ENCODE peak calls at places on chromosomes 5 and 9, in six cellular contexts. One of them, this sample, is unnamed.

GRCh38 chr9:117074782-117075510 is 339.9 kb downstream of the ASTN2 start:
- DNase-seq in fibroblast of lung: no peak
- DNase-seq in WERI-Rb-1: peak; percentile 92
- DNase-seq in esophagus squamous epithelium: no peak
- DNase-seq in testis: no peak
- DNase-seq in BJ: no peak
- DNase-seq in this sample: no peak

GRCh38 chr9:38278457-38278856 is 114.0 kb upstream of the ALDH1B1 start:
- DNase-seq in esophagus squamous epithelium: no peak
- DNase-seq in fibroblast of lung: no peak
- DNase-seq in testis: no peak
- DNase-seq in WERI-Rb-1: no peak
- DNase-seq in BJ: no peak
- DNase-seq in this sample: no peak

GRCh38 chr5:177610770-177611445 is 11.0 kb downstream of the B4GALT7 start:
- DNase-seq in WERI-Rb-1: no peak
- DNase-seq in testis: no peak
- DNase-seq in BJ: no peak
- DNase-seq in fibroblast of lung: no peak
- DNase-seq in esophagus squamous epithelium: no peak
- DNase-seq in this sample: no peak

GRCh38 chr5:93311825-93312224 is 269.2 kb downstream of the NR2F1-AS1 start:
- DNase-seq in testis: peak; percentile 58
- DNase-seq in BJ: no peak
- DNase-seq in esophagus squamous epithelium: no peak
- DNase-seq in fibroblast of lung: peak; percentile 52
- DNase-seq in WERI-Rb-1: no peak
- DNase-seq in this sample: no peak

GRCh38 chr5:173706700-173707099 is 90.2 kb upstream of the BOD1 start:
- DNase-seq in WERI-Rb-1: no peak
- DNase-seq in fibroblast of lung: no peak
- DNase-seq in testis: no peak
- DNase-seq in BJ: no peak
- DNase-seq in esophagus squamous epithelium: no peak
- DNase-seq in this sample: no peak

GRCh38 chr9:109198736-109199384 is 31.8 kb upstream of the FRRS1L start:
- DNase-seq in BJ: no peak
- DNase-seq in WERI-Rb-1: no peak
- DNase-seq in fibroblast of lung: no peak
- DNase-seq in testis: no peak
- DNase-seq in esophagus squamous epithelium: no peak
- DNase-seq in this sample: no peak

GRCh38 chr9:36961568-36962360 is 72.3 kb downstream of the PAX5 start:
- DNase-seq in BJ: no peak
- DNase-seq in testis: no peak
- DNase-seq in esophagus squamous epithelium: no peak
- DNase-seq in WERI-Rb-1: peak; percentile 67
- DNase-seq in fibroblast of lung: peak; percentile 14
- DNase-seq in this sample: no peak

GRCh38 chr5:172418847-172419810 is 35.2 kb downstream of the SH3PXD2B start:
- DNase-seq in BJ: no peak
- DNase-seq in esophagus squamous epithelium: no peak
- DNase-seq in fibroblast of lung: no peak
- DNase-seq in testis: no peak
- DNase-seq in WERI-Rb-1: peak; percentile 70
- DNase-seq in this sample: no peak

GRCh38 chr9:93917121-93917853 is 37.9 kb downstream of the BARX1 start:
- DNase-seq in fibroblast of lung: no peak
- DNase-seq in WERI-Rb-1: no peak
- DNase-seq in esophagus squamous epithelium: no peak
- DNase-seq in testis: no peak
- DNase-seq in BJ: no peak
- DNase-seq in this sample: no peak

GRCh38 chr9:88966894-88967676 is 24.2 kb upstream of the S1PR3 start:
- DNase-seq in testis: peak; percentile 9
- DNase-seq in BJ: no peak
- DNase-seq in WERI-Rb-1: peak; percentile 30
- DNase-seq in esophagus squamous epithelium: no peak
- DNase-seq in fibroblast of lung: no peak
- DNase-seq in this sample: no peak

GRCh38 chr5:77851229-77852067 is 75.3 kb upstream of the TBCA start:
- DNase-seq in WERI-Rb-1: no peak
- DNase-seq in fibroblast of lung: peak; percentile 40
- DNase-seq in BJ: no peak
- DNase-seq in testis: peak; percentile 31
- DNase-seq in esophagus squamous epithelium: no peak
- DNase-seq in this sample: no peak

GRCh38 chr5:95923918-95924559 is 37.6 kb downstream of the ELL2 start:
- DNase-seq in BJ: no peak
- DNase-seq in WERI-Rb-1: no peak
- DNase-seq in testis: no peak
- DNase-seq in fibroblast of lung: no peak
- DNase-seq in esophagus squamous epithelium: no peak
- DNase-seq in this sample: no peak

GRCh38 chr9:110254500-110254899 is 1.8 kb downstream of the TXN start:
- DNase-seq in fibroblast of lung: no peak
- DNase-seq in WERI-Rb-1: no peak
- DNase-seq in testis: no peak
- DNase-seq in esophagus squamous epithelium: no peak
- DNase-seq in BJ: no peak
- DNase-seq in this sample: no peak
- H3K4me3 ChIP-seq in fibroblast of lung: peak overlapping the region; percentile 84
- H3K4me3 ChIP-seq in WERI-Rb-1: no peak overlapping the region
- H3K4me3 ChIP-seq in testis: no peak overlapping the region
- H3K4me3 ChIP-seq in esophagus squamous epithelium: peak overlapping the region; percentile 76
- H3K4me3 ChIP-seq in BJ: peak overlapping the region; percentile 90
- H3K4me3 ChIP-seq in this sample: peak overlapping the region; percentile 83

GRCh38 chr9:115590016-115590415 is 472.1 kb upstream of the TNC start:
- DNase-seq in testis: peak; percentile 36
- DNase-seq in WERI-Rb-1: no peak
- DNase-seq in esophagus squamous epithelium: no peak
- DNase-seq in fibroblast of lung: peak; percentile 95
- DNase-seq in BJ: peak; percentile 68
- DNase-seq in this sample: peak; percentile 81

GRCh38 chr9:115591584-115591984 is 473.6 kb upstream of the TNC start:
- DNase-seq in testis: peak; percentile 55
- DNase-seq in fibroblast of lung: peak; percentile 100
- DNase-seq in BJ: peak; percentile 96
- DNase-seq in WERI-Rb-1: peak; percentile 76
- DNase-seq in esophagus squamous epithelium: no peak
- DNase-seq in this sample: peak; percentile 95

GRCh38 chr9:115587310-115587709 is 469.4 kb upstream of the TNC start:
- DNase-seq in BJ: no peak
- DNase-seq in WERI-Rb-1: no peak
- DNase-seq in testis: no peak
- DNase-seq in fibroblast of lung: no peak
- DNase-seq in esophagus squamous epithelium: no peak
- DNase-seq in this sample: no peak
- TF ChIP-seq CTCF in BJ: no peak
- TF ChIP-seq CTCF in WERI-Rb-1: no peak
- TF ChIP-seq CTCF in testis: no peak
- TF ChIP-seq CTCF in fibroblast of lung: no peak
- TF ChIP-seq CTCF in esophagus squamous epithelium: no peak
- TF ChIP-seq CTCF in this sample: no peak

DNA sequence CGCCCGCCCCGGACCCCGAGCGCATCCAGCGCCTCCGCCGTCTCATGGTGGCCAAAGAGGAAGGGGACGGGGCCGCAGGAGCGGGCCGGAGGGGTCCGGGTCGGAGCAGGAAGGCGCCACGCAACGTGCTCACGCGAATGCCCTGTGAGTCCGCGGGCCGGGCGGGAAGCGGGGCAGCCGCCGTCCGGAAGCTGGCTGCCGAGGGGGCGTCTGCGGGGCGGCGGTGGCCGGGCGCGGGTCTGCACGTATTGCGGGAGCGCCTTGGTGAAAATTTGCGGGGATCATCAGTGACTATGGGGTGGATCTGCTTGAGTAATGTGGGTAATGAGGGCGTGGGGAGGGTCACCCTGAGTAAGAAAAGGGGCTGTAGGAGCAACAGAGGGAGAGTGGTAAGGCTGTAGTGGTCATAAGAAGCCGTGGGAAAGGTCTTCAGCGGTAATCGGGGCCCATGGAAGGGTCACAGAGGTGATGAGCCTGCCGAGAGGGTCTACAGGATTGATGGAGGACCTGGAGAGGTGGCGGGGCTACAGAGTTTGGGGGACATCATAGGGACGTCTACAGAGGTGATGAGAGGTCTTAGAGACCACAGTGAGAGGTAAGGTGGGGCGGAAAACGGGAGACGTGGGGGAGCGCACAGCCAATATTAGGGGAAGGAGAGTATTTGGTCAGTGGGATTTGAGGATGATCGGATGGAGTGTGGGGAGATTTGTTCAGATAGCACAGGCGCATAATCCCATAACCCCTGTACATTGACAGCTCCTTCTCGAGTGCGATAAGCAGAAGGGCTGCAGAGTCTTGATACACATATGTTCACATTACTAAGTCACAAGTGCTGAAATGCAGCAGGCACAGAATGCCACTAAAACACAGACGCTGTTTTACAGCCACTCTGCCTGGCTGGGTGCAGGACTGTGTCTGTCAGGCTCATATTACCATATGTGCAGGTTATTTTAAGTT is 821 bp downstream of the LSM11 start:
- DNase-seq in BJ: no peak
- DNase-seq in fibroblast of lung: peak; percentile 13
- DNase-seq in WERI-Rb-1: peak; percentile 30
- DNase-seq in testis: no peak
- DNase-seq in esophagus squamous epithelium: no peak
- DNase-seq in this sample: no peak
- H3K4me3 ChIP-seq in BJ: peak overlapping the region; percentile 70
- H3K4me3 ChIP-seq in fibroblast of lung: peak overlapping the region; percentile 82
- H3K4me3 ChIP-seq in WERI-Rb-1: peak overlapping the region; percentile 64
- H3K4me3 ChIP-seq in testis: peak overlapping the region; percentile 86
- H3K4me3 ChIP-seq in esophagus squamous epithelium: peak overlapping the region; percentile 66
- H3K4me3 ChIP-seq in this sample: peak overlapping the region; percentile 82

GRCh38 chr9:17761984-17762676 is 183.3 kb downstream of the SH3GL2 start:
- DNase-seq in WERI-Rb-1: no peak
- DNase-seq in BJ: no peak
- DNase-seq in fibroblast of lung: no peak
- DNase-seq in testis: no peak
- DNase-seq in esophagus squamous epithelium: no peak
- DNase-seq in this sample: no peak
- TF ChIP-seq CTCF in WERI-Rb-1: no peak
- TF ChIP-seq CTCF in BJ: no peak
- TF ChIP-seq CTCF in fibroblast of lung: no peak
- TF ChIP-seq CTCF in testis: no peak
- TF ChIP-seq CTCF in esophagus squamous epithelium: no peak
- TF ChIP-seq CTCF in this sample: no peak

DNA sequence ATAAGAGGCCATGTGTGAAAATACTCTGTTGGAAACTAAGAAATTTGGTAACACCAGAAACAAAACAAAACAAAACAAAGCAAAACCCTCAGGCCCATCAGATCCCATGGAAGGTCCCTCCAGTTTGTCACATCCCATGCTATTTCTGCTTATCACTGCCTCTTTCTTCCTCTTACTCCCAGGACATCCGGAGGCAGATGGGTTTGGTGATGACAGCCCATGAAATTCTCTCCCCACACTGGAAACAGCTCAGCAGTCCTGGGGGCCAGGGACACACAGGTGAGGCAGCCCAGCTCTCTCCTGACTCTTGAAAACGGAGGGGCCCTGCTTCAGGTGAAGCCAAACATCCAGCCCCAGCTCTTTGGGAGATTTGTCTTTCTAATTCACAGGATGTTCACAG is 63.2 kb downstream of the NRG2 start:
- DNase-seq in fibroblast of lung: no peak
- DNase-seq in BJ: no peak
- DNase-seq in testis: no peak
- DNase-seq in esophagus squamous epithelium: no peak
- DNase-seq in WERI-Rb-1: no peak
- DNase-seq in this sample: no peak
- H3K4me3 ChIP-seq in fibroblast of lung: no peak overlapping the region
- H3K4me3 ChIP-seq in BJ: no peak overlapping the region
- H3K4me3 ChIP-seq in testis: no peak overlapping the region
- H3K4me3 ChIP-seq in esophagus squamous epithelium: no peak overlapping the region
- H3K4me3 ChIP-seq in WERI-Rb-1: no peak overlapping the region
- H3K4me3 ChIP-seq in this sample: no peak overlapping the region

GRCh38 chr5:16666140-16666860 is 49.5 kb upstream of the RETREG1 start:
- DNase-seq in esophagus squamous epithelium: no peak
- DNase-seq in fibroblast of lung: no peak
- DNase-seq in WERI-Rb-1: no peak
- DNase-seq in testis: no peak
- DNase-seq in BJ: no peak
- DNase-seq in this sample: no peak

GRCh38 chr5:16668194-16668593 is 51.4 kb upstream of the RETREG1 start:
- DNase-seq in WERI-Rb-1: no peak
- DNase-seq in fibroblast of lung: no peak
- DNase-seq in esophagus squamous epithelium: no peak
- DNase-seq in BJ: no peak
- DNase-seq in testis: no peak
- DNase-seq in this sample: no peak

GRCh38 chr5:16664368-16664767 is 47.6 kb upstream of the RETREG1 start:
- DNase-seq in BJ: no peak
- DNase-seq in esophagus squamous epithelium: no peak
- DNase-seq in testis: no peak
- DNase-seq in fibroblast of lung: no peak
- DNase-seq in WERI-Rb-1: no peak
- DNase-seq in this sample: no peak

GRCh38 chr5:16665611-16666010 is 48.8 kb upstream of the RETREG1 start:
- DNase-seq in BJ: no peak
- DNase-seq in fibroblast of lung: no peak
- DNase-seq in WERI-Rb-1: no peak
- DNase-seq in esophagus squamous epithelium: no peak
- DNase-seq in testis: no peak
- DNase-seq in this sample: no peak

GRCh38 chr5:16666861-16667481 is 50.2 kb upstream of the RETREG1 start:
- DNase-seq in WERI-Rb-1: peak; percentile 28
- DNase-seq in fibroblast of lung: no peak
- DNase-seq in BJ: no peak
- DNase-seq in testis: peak; percentile 52
- DNase-seq in esophagus squamous epithelium: no peak
- DNase-seq in this sample: no peak
- TF ChIP-seq CTCF in WERI-Rb-1: peak; percentile 53
- TF ChIP-seq CTCF in fibroblast of lung: peak; percentile 10
- TF ChIP-seq CTCF in BJ: peak; percentile 16
- TF ChIP-seq CTCF in testis: peak; percentile 14
- TF ChIP-seq CTCF in esophagus squamous epithelium: peak; percentile 49
- TF ChIP-seq CTCF in this sample: peak; percentile 52

This sample was measured in retinal pigment epithelial cell.